ENCODE peak calls at places on chromosomes 16 and 17, in five cellular contexts. L is HepG2, H is K562, B is A549, F is H1. U is an unnamed sample.

GRCh38 chr17:181213-182163 is at the start of gene DOC2B:
- DNase-seq in B (no peak), H (no peak), F (no peak), L (no peak), U (peak; percentile 42)

GRCh38 chr16:85162478-85163277 is 50.4 kb upstream of the CIBAR2 start:
- DNase-seq in H (no peak), F (no peak), B (no peak), L (no peak), U (peak; percentile 46)

GRCh38 chr17:51371732-51372151 is 111.4 kb downstream of the UTP18 start:
- DNase-seq in H (peak; percentile 63), F (peak; percentile 67), L (peak; percentile 69), B (peak; percentile 86), U (peak; percentile 51)

GRCh38 chr17:410674-411401 is 58.2 kb upstream of the RPH3AL start:
- DNase-seq in H (peak; percentile 29), B (peak; percentile 42), F (no peak), L (no peak), U (peak; percentile 17)

GRCh38 chr16:50551243-50551642 is 3.0 kb downstream of the NKD1 start:
- DNase-seq in H (no peak), B (no peak), F (no peak), L (peak; percentile 71), U (no peak)

GRCh38 chr16:55370762-55371482 is 46.9 kb downstream of the IRX6 start:
- DNase-seq in F (peak; percentile 27), H (no peak), B (peak; percentile 32), L (peak; percentile 7), U (no peak)

GRCh38 chr16:68909099-68909733 is 65.9 kb downstream of the TANGO6 start:
- DNase-seq in H (no peak), L (no peak), B (no peak), F (no peak), U (no peak)

GRCh38 chr17:82325286-82326180 is 8.0 kb downstream of the SECTM1 start:
- DNase-seq in H (no peak), B (no peak), L (no peak), F (no peak), U (no peak)

GRCh38 chr17:31369266-31369665 is 22.2 kb upstream of the RAB11FIP4 start:
- DNase-seq in H (no peak), L (no peak), B (no peak), F (no peak), U (no peak)

GRCh38 chr17:2034157-2034556 is 4.2 kb downstream of the DPH1 start:
- DNase-seq in B (no peak), F (no peak), H (peak; percentile 30), L (no peak), U (no peak)

GRCh38 chr16:86529160-86529559 is 18.8 kb downstream of the FOXF1 start:
- DNase-seq in L (no peak), F (no peak), B (no peak), H (no peak), U (no peak)

GRCh38 chr17:39631403-39631802 is 4.7 kb downstream of the PPP1R1B start:
- DNase-seq in L (no peak), B (no peak), F (no peak), H (no peak), U (no peak)

GRCh38 chr17:1592751-1593629 is 30.4 kb upstream of the PITPNA start:
- DNase-seq in L (peak; percentile 41), F (no peak), B (no peak), H (peak; percentile 29), U (peak; percentile 13)

GRCh38 chr16:57115504-57116182 is 23.3 kb downstream of the CPNE2 start:
- DNase-seq in F (no peak), L (no peak), H (no peak), B (no peak), U (no peak)

GRCh38 chr17:31269597-31269996 is 27.4 kb downstream of the OMG start:
- DNase-seq in B (peak; percentile 53), H (no peak), F (peak; percentile 34), L (peak; percentile 64), U (peak; percentile 88)

GRCh38 chr17:7644768-7645167 is 6.0 kb upstream of the ATP1B2 start:
- DNase-seq in L (no peak), H (no peak), F (no peak), B (no peak), U (no peak)

GRCh38 chr17:17350491-17351355 is 47.5 kb downstream of the NT5M start:
- DNase-seq in B (no peak), F (no peak), H (no peak), L (no peak), U (no peak)
- H3K4me2 ChIP-seq in B (no peak overlapping the region), F (peak overlapping the region; percentile 22), H (no peak overlapping the region), L (peak overlapping the region; percentile 33), U (no peak overlapping the region)

DNA sequence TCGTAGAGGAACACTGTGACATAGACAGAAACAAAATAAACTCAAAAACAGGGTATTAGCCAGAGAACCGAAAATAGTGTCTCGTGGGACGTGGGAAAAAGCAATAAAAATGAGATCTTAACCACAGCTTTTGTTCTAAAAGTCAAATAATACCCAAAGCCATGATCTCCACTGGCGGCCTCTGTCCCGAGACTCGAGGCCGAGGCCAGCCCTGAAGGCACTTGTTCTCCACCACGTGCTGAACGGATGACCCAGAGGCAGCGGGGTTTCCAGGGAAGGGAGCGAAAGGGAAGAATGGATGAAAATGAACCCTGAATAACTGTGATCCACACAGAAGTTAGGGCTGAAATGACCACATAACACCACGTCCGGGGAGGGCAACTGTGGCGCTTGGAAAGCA is 84.8 kb upstream of the CREBBP start:
- DNase-seq in B (no peak), H (no peak), F (no peak), L (no peak), U (no peak)
- TF ChIP-seq CTCF in B (no peak), H (no peak), F (no peak), L (no peak), U (no peak)

DNA sequence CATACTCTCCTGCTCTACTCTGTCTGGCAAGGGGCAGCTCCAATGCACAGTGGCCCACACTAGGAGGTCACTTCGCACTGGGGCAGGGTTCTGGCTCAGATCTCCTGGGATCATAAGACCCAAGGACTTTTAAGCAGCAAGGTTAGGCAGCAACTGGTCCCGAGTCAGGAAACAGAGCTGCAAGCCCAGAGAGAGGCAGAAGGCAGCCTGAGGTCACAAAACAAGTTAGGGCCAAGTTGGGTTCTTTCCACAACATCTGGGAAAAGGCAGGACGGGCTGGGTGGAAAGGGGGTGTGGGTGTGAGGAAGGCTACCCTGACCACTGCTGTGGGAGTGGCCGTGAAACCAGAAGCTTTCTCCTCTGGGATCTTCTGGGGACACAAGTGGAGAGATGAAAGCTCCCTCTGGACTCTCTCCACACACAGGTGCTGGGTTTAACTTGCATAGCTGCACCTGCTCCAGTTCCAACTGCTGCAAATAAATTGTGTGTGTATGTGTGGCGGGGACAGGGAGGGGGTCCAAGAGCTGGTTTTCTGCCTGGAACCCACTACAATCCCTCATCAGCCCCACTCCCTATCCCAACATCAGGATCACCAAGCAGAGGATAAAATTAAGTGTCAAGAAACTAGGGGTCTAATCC is 8.0 kb upstream of the TSPOAP1 start:
- DNase-seq in F (no peak), H (no peak), L (no peak), B (no peak), U (no peak)
- TF ChIP-seq JUN in F (no peak), H (no peak), L (no peak), B (no peak), U (no peak)

DNA sequence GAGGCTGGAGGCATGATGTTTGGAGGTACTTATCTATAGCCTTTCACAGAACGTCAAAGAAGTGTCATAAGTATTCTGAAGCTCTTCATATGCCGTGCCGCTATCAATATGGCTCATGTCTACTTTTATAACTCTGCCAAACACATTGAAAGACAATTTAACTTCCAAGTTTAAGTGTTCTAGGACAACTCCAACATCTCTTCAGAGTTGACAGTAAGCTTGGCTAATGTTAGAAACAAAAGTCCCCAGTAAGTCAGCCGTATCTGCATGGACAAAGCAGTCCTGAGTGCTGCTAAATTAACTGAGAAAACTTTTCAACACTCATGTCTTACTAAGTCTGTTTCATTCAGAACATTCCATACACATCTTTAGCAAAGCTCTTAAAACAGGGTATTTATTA is 32.2 kb downstream of the GRB2 start:
- DNase-seq in H (no peak), F (no peak), B (no peak), L (no peak), U (no peak)
- H3K4me2 ChIP-seq in H (no peak overlapping the region), F (no peak overlapping the region), B (no peak overlapping the region), L (no peak overlapping the region), U (no peak overlapping the region)

GRCh38 chr16:58494981-58495860 is 4.7 kb upstream of the NDRG4 start:
- DNase-seq in B (peak; percentile 92), F (no peak), H (peak; percentile 86), L (peak; percentile 96), U (peak; percentile 88)
- TF ChIP-seq CTCF in B (peak; percentile 52), F (peak; percentile 51), H (peak; percentile 79), L (peak; percentile 60), U (peak; percentile 51)

GRCh38 chr17:74737299-74738050 is 419 bp downstream of the RAB37 start:
- DNase-seq in H (peak; percentile 32), F (no peak), B (peak; percentile 72), L (peak; percentile 55), U (no peak)
- TF ChIP-seq JUN in H (no peak), F (no peak), B (no peak), L (no peak), U (no peak)

GRCh38 chr17:81251091-81251942 is 12.2 kb downstream of the NDUFAF8 start:
- DNase-seq in B (no peak), L (no peak), F (no peak), H (no peak), U (no peak)

GRCh38 chr17:81250286-81251090 is 11.4 kb downstream of the NDUFAF8 start:
- DNase-seq in H (no peak), L (no peak), B (no peak), F (no peak), U (no peak)

GRCh38 chr17:81253358-81254131 is 14.4 kb downstream of the NDUFAF8 start:
- DNase-seq in F (no peak), H (peak; percentile 77), L (no peak), B (peak; percentile 43), U (peak; percentile 43)

GRCh38 chr17:81252336-81253329 is 13.5 kb downstream of the NDUFAF8 start:
- DNase-seq in B (no peak), H (no peak), F (no peak), L (peak; percentile 68), U (no peak)

GRCh38 chr17:81251943-81252301 is 12.8 kb downstream of the NDUFAF8 start:
- DNase-seq in H (no peak), L (no peak), B (no peak), F (no peak), U (no peak)
- H3K4me2 ChIP-seq in H (no peak overlapping the region), L (no peak overlapping the region), B (no peak overlapping the region), F (no peak overlapping the region), U (no peak overlapping the region)